ENCODE peak calls at places on chromosomes 2 and 18, in ten cellular contexts. P is prostate gland, I is tibial artery, F is ecto neural progenitor cell, S is activated T-cell treated with anti-CD3 and anti-CD28 coated beads for 1 hour, T is cardiac fibroblast, U is GM19239, E is A172, J is Kasumi-1, N is body of pancreas. K is an unnamed sample.

GRCh38 chr2:6237261-6237660 is 545.1 kb downstream of the SOX11 start:
- DNase-seq in S (no peak), T (no peak), P (no peak), E (no peak), F (no peak), J (no peak), N (no peak), U (no peak), I (no peak), K (no peak)

GRCh38 chr2:70686577-70687460 is 81.2 kb downstream of the ADD2 start:
- DNase-seq in N (no peak), U (peak; percentile 33), S (no peak), T (peak; percentile 66), J (peak; percentile 28), E (peak; percentile 95), I (no peak), F (peak; percentile 74), P (no peak), K (peak; percentile 81)

GRCh38 chr2:168136392-168136977 is 110.9 kb downstream of the STK39 start:
- DNase-seq in P (no peak), N (no peak), J (peak; percentile 93), E (peak; percentile 52), F (no peak), I (no peak), T (peak; percentile 76), S (no peak), U (peak; percentile 3), K (peak; percentile 59)

GRCh38 chr2:24830351-24830750 is 37.1 kb downstream of the CENPO start:
- DNase-seq in P (no peak), N (no peak), I (no peak), E (no peak), U (no peak), J (no peak), F (no peak), S (no peak), T (peak; percentile 59), K (no peak)

GRCh38 chr2:43848174-43848573 is 9.4 kb downstream of the ABCG8 start:
- DNase-seq in F (no peak), E (peak; percentile 12), T (no peak), P (no peak), S (no peak), J (peak; percentile 3), U (no peak), I (no peak), N (no peak), K (no peak)

GRCh38 chr2:225100856-225101294 is 58.6 kb upstream of the DOCK10 start:
- DNase-seq in T (peak; percentile 97), U (no peak), N (no peak), I (no peak), S (no peak), E (peak; percentile 94), J (no peak), P (no peak), F (no peak), K (peak; percentile 99)

GRCh38 chr18:4017479-4017878 is 437.6 kb downstream of the DLGAP1 start:
- DNase-seq in E (no peak), F (no peak), T (peak; percentile 5), J (peak; percentile 21), S (no peak), I (no peak), P (no peak), N (no peak), U (peak; percentile 18), K (peak; percentile 25)

GRCh38 chr2:95303191-95303914 is 6.2 kb downstream of the KCNIP3 start:
- DNase-seq in J (no peak), I (no peak), S (no peak), P (no peak), T (no peak), N (no peak), E (no peak), F (no peak), U (no peak), K (no peak)

GRCh38 chr2:44715671-44716077 is 225.8 kb upstream of the SIX3 start:
- DNase-seq in U (no peak), J (peak; percentile 23), S (no peak), P (no peak), I (no peak), F (peak; percentile 51), T (peak; percentile 80), N (no peak), E (peak; percentile 48), K (peak; percentile 62)

GRCh38 chr2:65431417-65432226 is 777 bp downstream of the SPRED2 start:
- DNase-seq in F (peak; percentile 71), E (no peak), N (peak; percentile 54), J (peak; percentile 45), P (peak; percentile 52), I (peak; percentile 60), U (peak; percentile 57), T (peak; percentile 33), S (peak; percentile 17), K (peak; percentile 21)

GRCh38 chr2:239544141-239544800 is 143.5 kb upstream of the HDAC4 start:
- DNase-seq in N (no peak), T (no peak), U (no peak), J (no peak), F (no peak), I (no peak), S (no peak), E (no peak), P (no peak), K (no peak)

GRCh38 chr2:240433973-240434727 is 1.3 kb upstream of the GPC1 start:
- DNase-seq in E (peak; percentile 99), J (no peak), T (peak; percentile 97), I (no peak), U (no peak), F (peak; percentile 49), S (no peak), P (peak; percentile 78), N (no peak), K (peak; percentile 97)

GRCh38 chr2:201072201-201072530 is 365 bp downstream of the NDUFB3 start:
- DNase-seq in S (no peak), P (no peak), I (no peak), E (no peak), N (no peak), F (no peak), U (no peak), T (no peak), J (no peak), K (no peak)

GRCh38 chr2:160494243-160494642 is 636 bp upstream of the RBMS1 start:
- DNase-seq in N (no peak), I (no peak), F (peak; percentile 50), T (no peak), S (no peak), J (peak; percentile 29), E (peak; percentile 34), P (no peak), U (no peak), K (no peak)

GRCh38 chr2:126635281-126635680 is 20.7 kb upstream of the GYPC start:
- DNase-seq in E (no peak), P (no peak), N (no peak), S (no peak), T (peak; percentile 96), F (no peak), U (no peak), I (no peak), J (no peak), K (no peak)

GRCh38 chr18:33578371-33579146 is 540 bp downstream of the ASXL3 start:
- DNase-seq in T (no peak), N (peak; percentile 40), I (peak; percentile 21), S (no peak), U (no peak), F (peak; percentile 73), E (no peak), J (no peak), P (peak; percentile 10), K (no peak)

GRCh38 chr18:42087876-42088275 is 132.8 kb downstream of the PIK3C3 start:
- DNase-seq in S (no peak), P (no peak), J (no peak), N (no peak), I (no peak), T (no peak), E (no peak), F (no peak), U (no peak), K (no peak)